ENCODE peak calls at places on chromosomes 11 and 22, in six cellular contexts. D, N, W, I, K and R are unnamed samples.
A peak's percentile ranks its signal among the peaks of the same experiment; 100 is the strongest.

GRCh38 chr11:46414466-46414796 is 22.9 kb upstream of the CHRM4 start:
- DNase-seq in D (no peak), N (no peak), W (no peak), I (no peak), K (no peak), R (no peak)

GRCh38 chr11:10862446-10862845 is 4.6 kb upstream of the ZBED5 start:
- DNase-seq in D (no peak), N (no peak), W (no peak), I (no peak), K (no peak), R (no peak)

GRCh38 chr11:38046571-38047135 is 1448.6 kb upstream of the RAG2 start:
- DNase-seq in D (no peak), N (no peak), W (no peak), I (no peak), K (no peak), R (no peak)

GRCh38 chr11:57363681-57364080 is 17.3 kb downstream of the PRG3 start:
- DNase-seq in D (no peak), N (no peak), W (no peak), I (no peak), K (peak; percentile 71), R (no peak)

GRCh38 chr11:118434123-118434552 is 2.2 kb upstream of the KMT2A start:
- DNase-seq in D (no peak), N (no peak), W (no peak), I (no peak), K (no peak), R (no peak)

GRCh38 chr11:133047036-133047800 is 485.1 kb downstream of the OPCML start:
- DNase-seq in D (no peak), N (no peak), W (no peak), I (peak; percentile 25), K (no peak), R (no peak)

GRCh38 chr11:100902454-100903141 is 215.5 kb downstream of the ARHGAP42 start:
- DNase-seq in D (no peak), N (no peak), W (no peak), I (no peak), K (no peak), R (no peak)

GRCh38 chr11:97445561-97445960 is 1055.7 kb downstream of the JRKL start:
- DNase-seq in D (no peak), N (no peak), W (no peak), I (no peak), K (no peak), R (no peak)

GRCh38 chr22:48112687-48113521 is 1350.5 kb downstream of the TBC1D22A start:
- DNase-seq in D (no peak), N (no peak), W (no peak), I (no peak), K (no peak), R (no peak)

GRCh38 chr11:123419720-123420466 is 10.2 kb upstream of the GRAMD1B start:
- DNase-seq in D (no peak), N (no peak), W (no peak), I (no peak), K (no peak), R (no peak)

GRCh38 chr22:19853879-19854777 is 546 bp downstream of the GNB1L start:
- DNase-seq in D (no peak), N (no peak), W (no peak), I (peak; percentile 60), K (no peak), R (no peak)

GRCh38 chr11:114172871-114173444 is 113.4 kb downstream of the ZBTB16 start:
- DNase-seq in D (no peak), N (no peak), W (no peak), I (no peak), K (no peak), R (no peak)

GRCh38 chr11:76240143-76240505 is 33.8 kb upstream of the WNT11 start:
- DNase-seq in D (no peak), N (no peak), W (no peak), I (no peak), K (no peak), R (no peak)

GRCh38 chr11:122778148-122778547 is 60.2 kb upstream of the CRTAM start:
- DNase-seq in D (no peak), N (no peak), W (no peak), I (no peak), K (no peak), R (no peak)

GRCh38 chr11:31173926-31174680 is 195.4 kb downstream of the DCDC1 start:
- DNase-seq in D (no peak), N (no peak), W (no peak), I (no peak), K (no peak), R (no peak)

GRCh38 chr11:31806944-31807790 is 4.0 kb downstream of the PAX6 start:
- DNase-seq in D (no peak), N (no peak), W (no peak), I (no peak), K (no peak), R (no peak)

GRCh38 chr22:32059426-32059825 is 16.4 kb downstream of the SLC5A1 start:
- DNase-seq in D (no peak), N (no peak), W (no peak), I (no peak), K (no peak), R (no peak)

GRCh38 chr11:73399159-73400090 is 23.2 kb downstream of the RELT start:
- DNase-seq in D (no peak), N (no peak), W (no peak), I (no peak), K (no peak), R (no peak)

GRCh38 chr22:34841321-34841901 is 224.5 kb upstream of the ISX start:
- DNase-seq in D (no peak), N (no peak), W (no peak), I (no peak), K (no peak), R (no peak)
- TF ChIP-seq CTCF in D (no peak), N (no peak), W (no peak), I (no peak), K (no peak), R (no peak)

GRCh38 chr22:27617214-27617881 is 184.2 kb downstream of the MN1 start:
- DNase-seq in D (no peak), N (no peak), W (no peak), I (no peak), K (no peak), R (no peak)
- TF ChIP-seq CTCF in D (peak; percentile 32), N (no peak), W (peak; percentile 38), I (no peak), K (no peak), R (no peak)

GRCh38 chr22:23859201-23859600 is 1.5 kb downstream of the SLC2A11 start:
- DNase-seq in D (no peak), N (no peak), W (no peak), I (no peak), K (no peak), R (no peak)

GRCh38 chr22:23862103-23862502 is 4.4 kb downstream of the SLC2A11 start:
- DNase-seq in D (peak; percentile 60), N (peak; percentile 45), W (no peak), I (peak; percentile 36), K (no peak), R (peak; percentile 55)

GRCh38 chr22:23857606-23858483 is at the start of gene SLC2A11:
- DNase-seq in D (peak; percentile 94), N (peak; percentile 96), W (peak; percentile 96), I (peak; percentile 98), K (peak; percentile 96), R (peak; percentile 95)

GRCh38 chr22:23856721-23857605 is 712 bp upstream of the SLC2A11 start:
- DNase-seq in D (peak; percentile 53), N (no peak), W (no peak), I (peak; percentile 61), K (no peak), R (peak; percentile 41)

DNA sequence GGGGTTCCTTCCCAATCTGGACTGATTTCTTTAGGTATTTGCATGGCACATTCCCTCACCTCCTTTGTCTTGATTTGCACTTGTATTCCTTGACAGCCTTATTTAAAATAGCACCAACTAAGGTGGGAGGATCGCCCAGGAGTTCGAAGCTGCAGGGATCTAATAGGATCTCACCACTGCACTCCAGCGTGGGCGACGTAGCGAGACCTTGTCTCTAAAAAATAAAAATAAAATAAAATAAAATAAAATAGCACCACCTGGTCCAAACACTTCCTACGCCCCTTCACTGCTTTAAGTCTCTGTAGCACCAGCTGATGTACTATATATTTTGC is 775 bp downstream of the SLC2A11 start:
- DNase-seq in D (no peak), N (no peak), W (no peak), I (no peak), K (no peak), R (no peak)
- TF ChIP-seq CTCF in D (no peak), N (no peak), W (peak; percentile 14), I (no peak), K (no peak), R (no peak)

GRCh38 chr11:71341173-71341572 is 88.8 kb upstream of the SHANK2 start:
- DNase-seq in D (no peak), N (no peak), W (peak; percentile 20), I (no peak), K (no peak), R (no peak)

GRCh38 chr11:71342116-71342515 is 89.7 kb upstream of the SHANK2 start:
- DNase-seq in D (no peak), N (no peak), W (no peak), I (no peak), K (no peak), R (no peak)

GRCh38 chr11:71341596-71341995 is 89.2 kb upstream of the SHANK2 start:
- DNase-seq in D (no peak), N (no peak), W (no peak), I (no peak), K (no peak), R (no peak)

GRCh38 chr11:71343828-71344400 is 91.5 kb upstream of the SHANK2 start:
- DNase-seq in D (no peak), N (no peak), W (no peak), I (no peak), K (no peak), R (no peak)

GRCh38 chr11:71342951-71343827 is 90.8 kb upstream of the SHANK2 start:
- DNase-seq in D (peak; percentile 76), N (peak; percentile 45), W (no peak), I (peak; percentile 63), K (no peak), R (peak; percentile 66)
- TF ChIP-seq CTCF in D (peak; percentile 84), N (peak; percentile 7), W (peak; percentile 76), I (peak; percentile 46), K (no peak), R (peak; percentile 48)